ENCODE peak calls at places on chromosome 5, in ten cellular contexts. K is CD8-positive, alpha-beta T cell; S is naive thymus-derived CD4-positive, alpha-beta T cell; G is CD4-positive, alpha-beta memory T cell; W is right lobe of liver; O is tibial nerve; T is heart left ventricle; Q is heart right ventricle; B is kidney; L is upper lobe of right lung. C is an unnamed sample.
A peak's percentile ranks its signal among the peaks of the same experiment; 100 is the strongest.

GRCh38 chr5:17058438-17058837 is 122.3 kb upstream of the MYO10 start:
- DNase-seq in K (no peak), S (no peak), G (no peak), W (no peak), O (no peak), T (no peak), Q (no peak), B (no peak), L (no peak), C (no peak)

GRCh38 chr5:52922384-52922783 is 66.8 kb upstream of the ITGA2 start:
- DNase-seq in K (no peak), S (no peak), G (no peak), W (no peak), O (no peak), T (no peak), Q (no peak), B (no peak), L (no peak), C (no peak)

GRCh38 chr5:56607074-56607473 is 208.3 kb upstream of the MAP3K1 start:
- DNase-seq in K (no peak), S (no peak), G (no peak), W (no peak), O (no peak), T (no peak), Q (no peak), B (no peak), L (no peak), C (no peak)

GRCh38 chr5:122291000-122291592 is 20.9 kb upstream of the SNCAIP start:
- DNase-seq in K (no peak), S (no peak), G (no peak), W (no peak), O (no peak), T (no peak), Q (no peak), B (no peak), L (no peak), C (no peak)

GRCh38 chr5:154484393-154484944 is 6.4 kb upstream of the HAND1 start:
- DNase-seq in K (no peak), S (no peak), G (no peak), W (no peak), O (no peak), T (no peak), Q (no peak), B (no peak), L (no peak), C (no peak)

GRCh38 chr5:157624144-157624543 is 28.1 kb downstream of the SOX30 start:
- DNase-seq in K (no peak), S (no peak), G (no peak), W (no peak), O (no peak), T (no peak), Q (no peak), B (no peak), L (no peak), C (no peak)

GRCh38 chr5:117680421-117680820 is 1105.8 kb upstream of the SEMA6A start:
- DNase-seq in K (no peak), S (no peak), G (no peak), W (no peak), O (no peak), T (no peak), Q (no peak), B (no peak), L (no peak), C (no peak)

GRCh38 chr5:131228646-131229045 is 35.2 kb upstream of the CDC42SE2 start:
- DNase-seq in K (no peak), S (no peak), G (no peak), W (no peak), O (no peak), T (no peak), Q (no peak), B (no peak), L (no peak), C (no peak)

GRCh38 chr5:117740268-117740667 is 1165.6 kb upstream of the SEMA6A start:
- DNase-seq in K (no peak), S (no peak), G (no peak), W (no peak), O (no peak), T (no peak), Q (no peak), B (no peak), L (no peak), C (no peak)

GRCh38 chr5:97534166-97534565 is 351.1 kb upstream of the RIOK2 start:
- DNase-seq in K (no peak), S (no peak), G (peak; percentile 7), W (peak; percentile 47), O (no peak), T (no peak), Q (no peak), B (no peak), L (no peak), C (no peak)

GRCh38 chr5:39231705-39232525 is 12.6 kb upstream of the FYB1 start:
- DNase-seq in K (no peak), S (no peak), G (no peak), W (no peak), O (no peak), T (no peak), Q (no peak), B (no peak), L (no peak), C (no peak)

GRCh38 chr5:79840085-79840990 is 150.7 kb downstream of the CMYA5 start:
- DNase-seq in K (no peak), S (no peak), G (no peak), W (peak; percentile 24), O (no peak), T (no peak), Q (no peak), B (no peak), L (no peak), C (no peak)

GRCh38 chr5:32013658-32014057 is 160.5 kb downstream of the GOLPH3 start:
- DNase-seq in K (no peak), S (no peak), G (no peak), W (no peak), O (no peak), T (peak; percentile 48), Q (no peak), B (no peak), L (no peak), C (no peak)

GRCh38 chr5:122076669-122077450 is 1.2 kb downstream of the LOX start:
- DNase-seq in K (no peak), S (peak; percentile 59), G (peak; percentile 4), W (peak; percentile 61), O (peak; percentile 77), T (peak; percentile 73), Q (peak; percentile 70), B (peak; percentile 89), L (peak; percentile 86), C (peak; percentile 85)

GRCh38 chr5:158875272-158875679 is 224.4 kb downstream of the EBF1 start:
- DNase-seq in K (no peak), S (no peak), G (peak; percentile 12), W (no peak), O (no peak), T (no peak), Q (no peak), B (no peak), L (no peak), C (no peak)

GRCh38 chr5:53739111-53739510 is 178.7 kb downstream of the NDUFS4 start:
- DNase-seq in K (no peak), S (no peak), G (no peak), W (no peak), O (no peak), T (no peak), Q (no peak), B (no peak), L (no peak), C (no peak)

GRCh38 chr5:71658916-71659661 is 60.0 kb upstream of the CARTPT start:
- DNase-seq in K (no peak), S (no peak), G (no peak), W (no peak), O (no peak), T (no peak), Q (no peak), B (no peak), L (no peak), C (no peak)

DNA sequence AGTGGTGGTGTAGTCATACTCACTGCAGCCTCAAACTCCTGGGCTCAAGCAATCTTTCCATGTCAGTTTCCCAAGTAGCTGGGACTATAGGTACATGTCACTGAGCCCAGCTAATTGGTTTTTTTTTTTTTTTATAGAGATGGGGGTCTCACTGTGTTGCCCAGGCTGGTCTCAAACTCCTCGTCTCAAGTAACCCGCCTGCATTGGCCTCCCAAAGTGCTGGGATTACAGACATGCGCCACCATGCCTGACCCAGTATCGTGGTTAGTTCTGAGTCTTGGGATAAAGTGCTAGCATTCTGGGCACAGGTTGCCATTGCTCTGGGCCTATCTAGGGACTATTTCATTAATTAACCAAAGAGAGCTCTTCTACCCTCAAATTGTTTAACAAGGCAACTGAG is 108.3 kb downstream of the PLPP1 start:
- DNase-seq in K (no peak), S (no peak), G (no peak), W (no peak), O (no peak), T (no peak), Q (no peak), B (no peak), L (no peak), C (no peak)
- H3K36me3 ChIP-seq in K (peaks cover 26% of the 10 kb centered on the region), S (peaks cover 64% of the 10 kb centered on the region), G (peaks cover 19% of the 10 kb centered on the region), W (peaks cover 5% of the 10 kb centered on the region), O (peaks cover 87% of the 10 kb centered on the region), T (no peaks in the 10 kb centered on the region), Q (peaks cover 39% of the 10 kb centered on the region), B (peaks cover 43% of the 10 kb centered on the region), L (peaks cover 44% of the 10 kb centered on the region), C (no peaks in the 10 kb centered on the region)

GRCh38 chr5:138386290-138386689 is 33.8 kb downstream of the KDM3B start:
- DNase-seq in K (no peak), S (no peak), G (no peak), W (no peak), O (no peak), T (no peak), Q (no peak), B (no peak), L (no peak), C (no peak)

GRCh38 chr5:138389332-138389731 is 36.8 kb downstream of the KDM3B start:
- DNase-seq in K (no peak), S (no peak), G (no peak), W (no peak), O (no peak), T (no peak), Q (no peak), B (no peak), L (no peak), C (no peak)

GRCh38 chr5:138391859-138392386 is 39.4 kb downstream of the KDM3B start:
- DNase-seq in K (no peak), S (no peak), G (no peak), W (no peak), O (no peak), T (peak; percentile 79), Q (peak; percentile 37), B (no peak), L (no peak), C (no peak)
- H3K36me3 ChIP-seq in K (peaks cover 52% of the 10 kb centered on the region), S (peaks cover 81% of the 10 kb centered on the region), G (peaks cover 50% of the 10 kb centered on the region), W (peaks cover 31% of the 10 kb centered on the region), O (peaks cover 86% of the 10 kb centered on the region), T (no peaks in the 10 kb centered on the region), Q (peaks cover 43% of the 10 kb centered on the region), B (peaks cover 37% of the 10 kb centered on the region), L (peaks cover 86% of the 10 kb centered on the region), C (no peaks in the 10 kb centered on the region)

GRCh38 chr5:126552614-126553013 is 42.4 kb downstream of the ALDH7A1 start:
- DNase-seq in K (no peak), S (no peak), G (no peak), W (no peak), O (no peak), T (no peak), Q (no peak), B (no peak), L (no peak), C (no peak)
- H3K36me3 ChIP-seq in K (no peaks in the 10 kb centered on the region), S (no peaks in the 10 kb centered on the region), G (no peaks in the 10 kb centered on the region), W (peaks cover 57% of the 10 kb centered on the region), O (peaks cover 97% of the 10 kb centered on the region), T (no peaks in the 10 kb centered on the region), Q (peaks cover 27% of the 10 kb centered on the region), B (peaks cover 34% of the 10 kb centered on the region), L (peaks cover 69% of the 10 kb centered on the region), C (no peaks in the 10 kb centered on the region)

GRCh38 chr5:5359623-5360022 is 62.9 kb upstream of the ICE1 start:
- DNase-seq in K (no peak), S (no peak), G (no peak), W (no peak), O (no peak), T (no peak), Q (no peak), B (no peak), L (no peak), C (no peak)
- H3K36me3 ChIP-seq in K (no peaks in the 10 kb centered on the region), S (no peaks in the 10 kb centered on the region), G (no peaks in the 10 kb centered on the region), W (no peaks in the 10 kb centered on the region), O (no peaks in the 10 kb centered on the region), T (no peaks in the 10 kb centered on the region), Q (no peaks in the 10 kb centered on the region), B (no peaks in the 10 kb centered on the region), L (no peaks in the 10 kb centered on the region), C (no peaks in the 10 kb centered on the region)

C was measured in mucosa of descending colon.